ENCODE peak calls at places on chromosome 4, in four cellular contexts. One of them, this sample, is unnamed.

GRCh38 chr4:18366762-18367358 is 345.3 kb upstream of the LCORL start:
- DNase-seq in AG08396: no peak
- DNase-seq in T-helper 22 cell: no peak
- DNase-seq in ACHN: peak; percentile 30
- DNase-seq in this sample: peak; percentile 25

GRCh38 chr4:170139764-170140163 is 50.0 kb upstream of the AADAT start:
- DNase-seq in AG08396: peak; percentile 17
- DNase-seq in T-helper 22 cell: no peak
- DNase-seq in ACHN: no peak
- DNase-seq in this sample: peak; percentile 9

GRCh38 chr4:39304651-39305050 is 61.5 kb downstream of the RFC1 start:
- DNase-seq in ACHN: no peak
- DNase-seq in AG08396: no peak
- DNase-seq in T-helper 22 cell: no peak
- DNase-seq in this sample: no peak

GRCh38 chr4:80255374-80256095 is 10.9 kb upstream of the FGF5 start:
- DNase-seq in AG08396: no peak
- DNase-seq in ACHN: no peak
- DNase-seq in T-helper 22 cell: no peak
- DNase-seq in this sample: peak; percentile 69

GRCh38 chr4:2263701-2264321 is 1.9 kb upstream of the MXD4 start:
- DNase-seq in AG08396: no peak
- DNase-seq in ACHN: no peak
- DNase-seq in T-helper 22 cell: no peak
- DNase-seq in this sample: no peak

GRCh38 chr4:174275101-174275500 is 8.4 kb downstream of the FBXO8 start:
- DNase-seq in AG08396: no peak
- DNase-seq in ACHN: no peak
- DNase-seq in T-helper 22 cell: no peak
- DNase-seq in this sample: no peak

GRCh38 chr4:78166582-78166981 is 109.5 kb downstream of the FRAS1 start:
- DNase-seq in T-helper 22 cell: no peak
- DNase-seq in ACHN: no peak
- DNase-seq in AG08396: no peak
- DNase-seq in this sample: no peak

GRCh38 chr4:168607215-168607614 is 110.4 kb downstream of the PALLD start:
- DNase-seq in T-helper 22 cell: no peak
- DNase-seq in ACHN: no peak
- DNase-seq in AG08396: no peak
- DNase-seq in this sample: no peak

GRCh38 chr4:130478406-130478805 is 1382.5 kb downstream of the C4orf33 start:
- DNase-seq in AG08396: peak; percentile 22
- DNase-seq in T-helper 22 cell: no peak
- DNase-seq in ACHN: no peak
- DNase-seq in this sample: peak; percentile 55

GRCh38 chr4:8732092-8732491 is 139.5 kb downstream of the CPZ start:
- DNase-seq in ACHN: no peak
- DNase-seq in AG08396: no peak
- DNase-seq in T-helper 22 cell: no peak
- DNase-seq in this sample: no peak

GRCh38 chr4:76434901-76435688 is at the start of gene SHROOM3:
- DNase-seq in ACHN: no peak
- DNase-seq in AG08396: no peak
- DNase-seq in T-helper 22 cell: no peak
- DNase-seq in this sample: peak; percentile 18

GRCh38 chr4:147447820-147448219 is 33.1 kb upstream of the EDNRA start:
- DNase-seq in AG08396: no peak
- DNase-seq in ACHN: no peak
- DNase-seq in T-helper 22 cell: no peak
- DNase-seq in this sample: peak; percentile 71

GRCh38 chr4:137804906-137805511 is 272.7 kb upstream of the PCDH18 start:
- DNase-seq in ACHN: no peak
- DNase-seq in T-helper 22 cell: no peak
- DNase-seq in AG08396: no peak
- DNase-seq in this sample: no peak

GRCh38 chr4:152590179-152591031 is 54.5 kb upstream of the FBXW7 start:
- DNase-seq in ACHN: no peak
- DNase-seq in AG08396: peak; percentile 56
- DNase-seq in T-helper 22 cell: no peak
- DNase-seq in this sample: peak; percentile 91

GRCh38 chr4:17366496-17366895 is 145.4 kb downstream of the QDPR start:
- DNase-seq in ACHN: no peak
- DNase-seq in AG08396: no peak
- DNase-seq in T-helper 22 cell: no peak
- DNase-seq in this sample: no peak

GRCh38 chr4:101983835-101984234 is 193.3 kb downstream of the BANK1 start:
- DNase-seq in ACHN: no peak
- DNase-seq in AG08396: no peak
- DNase-seq in T-helper 22 cell: no peak
- DNase-seq in this sample: no peak

GRCh38 chr4:185112104-185112503 is 31.0 kb upstream of the SLC25A4 start:
- DNase-seq in T-helper 22 cell: no peak
- DNase-seq in ACHN: peak; percentile 86
- DNase-seq in AG08396: peak; percentile 86
- DNase-seq in this sample: peak; percentile 96

GRCh38 chr4:184434021-184434420 is 40.3 kb downstream of the IRF2 start:
- DNase-seq in AG08396: no peak
- DNase-seq in ACHN: no peak
- DNase-seq in T-helper 22 cell: no peak
- DNase-seq in this sample: no peak

GRCh38 chr4:113952452-113953029 is 26.9 kb downstream of the ARSJ start:
- DNase-seq in T-helper 22 cell: no peak
- DNase-seq in ACHN: peak; percentile 57
- DNase-seq in AG08396: no peak
- DNase-seq in this sample: peak; percentile 68

GRCh38 chr4:89746377-89746776 is 90.6 kb downstream of the SNCA start:
- DNase-seq in ACHN: no peak
- DNase-seq in AG08396: no peak
- DNase-seq in T-helper 22 cell: no peak
- DNase-seq in this sample: no peak

GRCh38 chr4:112514449-112515277 is 1.3 kb downstream of the NEUROG2 start:
- DNase-seq in T-helper 22 cell: no peak
- DNase-seq in ACHN: peak; percentile 15
- DNase-seq in AG08396: no peak
- DNase-seq in this sample: no peak